ENCODE peak calls at places on chromosomes 12 and 14, in ten cellular contexts. X is cerebellar cortex; U is PC-3; I is activated CD4-positive, alpha-beta memory T cell treated with anti-CD3 and anti-CD28 coated beads, Interleukin-2, amount 10 ng/mL, durations not matched to agents 7 days and 5 days; L is fibroblast of lung; D is WTC11; N is stimulated activated CD4-positive, alpha-beta T cell treated with anti-CD3 and anti-CD28 coated beads, Interleukin-12 subunit alpha, Interleukin-12 subunit beta, amount 100 ng/mL, for 48 hours; E is transverse colon; G is ELF-1; F is AG09309. Y is an unnamed sample.

GRCh38 chr12:108664338-108665258 is 30.9 kb upstream of the SELPLG start:
- DNase-seq in X (peak), U (peak), I (peak), L (peak), D (peak), N (peak), E (peak), G (peak), F (peak), Y (peak)

GRCh38 chr12:5718680-5719079 is 226.4 kb downstream of the ANO2 start:
- DNase-seq in X (no peak), U (no peak), I (no peak), L (no peak), D (no peak), N (no peak), E (no peak), G (no peak), F (no peak), Y (no peak)

GRCh38 chr12:1594045-1594294 is 411 bp downstream of the FBXL14 start:
- DNase-seq in X (no peak), U (peak), I (no peak), L (peak), D (peak), N (peak), E (peak), G (no peak), F (no peak), Y (peak)

GRCh38 chr14:23442721-23443356 is 7.4 kb upstream of the MYH7 start:
- DNase-seq in X (no peak), U (no peak), I (peak), L (no peak), D (no peak), N (no peak), E (no peak), G (no peak), F (no peak), Y (no peak)

GRCh38 chr12:51639361-51639760 is 48.3 kb downstream of the SCN8A start:
- DNase-seq in X (no peak), U (peak), I (no peak), L (peak), D (no peak), N (no peak), E (no peak), G (no peak), F (no peak), Y (no peak)

GRCh38 chr12:18684430-18684829 is 53.4 kb downstream of the PLCZ1 start:
- DNase-seq in X (no peak), U (no peak), I (no peak), L (peak), D (no peak), N (no peak), E (no peak), G (no peak), F (no peak), Y (no peak)

GRCh38 chr12:119512772-119513497 is 80.6 kb upstream of the TMEM233 start:
- DNase-seq in X (no peak), U (peak), I (no peak), L (peak), D (peak), N (no peak), E (no peak), G (no peak), F (no peak), Y (no peak)

GRCh38 chr14:53325176-53325806 is 172.2 kb upstream of the DDHD1 start:
- DNase-seq in X (peak), U (peak), I (no peak), L (no peak), D (no peak), N (no peak), E (no peak), G (no peak), F (no peak), Y (no peak)

GRCh38 chr12:120115692-120116442 is 686 bp downstream of the RAB35 start:
- DNase-seq in X (no peak), U (peak), I (peak), L (no peak), D (peak), N (peak), E (peak), G (peak), F (no peak), Y (no peak)

GRCh38 chr14:33510991-33511390 is 439.9 kb downstream of the EGLN3 start:
- DNase-seq in X (no peak), U (no peak), I (no peak), L (no peak), D (no peak), N (no peak), E (no peak), G (no peak), F (no peak), Y (no peak)

GRCh38 chr12:61452076-61452475 is 808.1 kb upstream of the USP15 start:
- DNase-seq in X (no peak), U (peak), I (no peak), L (no peak), D (no peak), N (no peak), E (no peak), G (no peak), F (no peak), Y (no peak)

GRCh38 chr14:100890044-100890443 is 13.5 kb downstream of the RTL1 start:
- DNase-seq in X (no peak), U (no peak), I (no peak), L (no peak), D (no peak), N (no peak), E (no peak), G (no peak), F (no peak), Y (no peak)

GRCh38 chr12:6047249-6048227 is 76.9 kb downstream of the VWF start:
- DNase-seq in X (no peak), U (no peak), I (no peak), L (peak), D (no peak), N (no peak), E (no peak), G (no peak), F (peak), Y (no peak)

GRCh38 chr14:71474291-71474690 is 457.9 kb upstream of the RGS6 start:
- DNase-seq in X (peak), U (no peak), I (no peak), L (no peak), D (no peak), N (no peak), E (no peak), G (no peak), F (no peak), Y (no peak)

Y was measured in GF-D8.